ENCODE peak calls at places on chromosomes 12 and 14, in seven cellular contexts. V is IMR-90, F is right lobe of liver, S is upper lobe of left lung, P is prostate gland, D is HCT116, X is testis. N is an unnamed sample. For H3K27me3, the result is how much of the 10 kb centered on the place peaks cover.

GRCh38 chr14:91889477-91890211 is 22.3 kb upstream of the TC2N start:
- DNase-seq in V (no peak), F (peak), S (no peak), P (peak), D (no peak), X (peak), N (peak)

GRCh38 chr12:124131671-124132058 is 158.7 kb downstream of the ZNF664 start:
- DNase-seq in V (no peak), F (no peak), S (no peak), P (no peak), D (no peak), X (no peak), N (no peak)

GRCh38 chr14:61090432-61091216 is 109.6 kb downstream of the SLC38A6 start:
- DNase-seq in V (peak), F (no peak), S (no peak), P (no peak), D (no peak), X (no peak), N (no peak)

GRCh38 chr12:30930238-30931010 is 3.9 kb downstream of the TSPAN11 start:
- DNase-seq in V (no peak), F (no peak), S (no peak), P (no peak), D (no peak), X (no peak), N (no peak)

GRCh38 chr12:52992699-52993557 is 13.3 kb upstream of the EIF4B start:
- DNase-seq in V (peak), F (no peak), S (no peak), P (no peak), D (peak), X (no peak), N (no peak)

GRCh38 chr14:88682495-88683114 is 110.1 kb downstream of the EML5 start:
- DNase-seq in V (no peak), F (peak), S (no peak), P (no peak), D (no peak), X (no peak), N (no peak)

GRCh38 chr14:39175445-39176262 is 600 bp downstream of the PNN start:
- DNase-seq in V (peak), F (peak), S (peak), P (no peak), D (no peak), X (peak), N (peak)

GRCh38 chr12:75751769-75752471 is 240.5 kb upstream of the KRR1 start:
- DNase-seq in V (peak), F (no peak), S (no peak), P (no peak), D (no peak), X (no peak), N (no peak)

GRCh38 chr12:48651681-48652080 is 30.4 kb downstream of the KANSL2 start:
- DNase-seq in V (no peak), F (no peak), S (no peak), P (no peak), D (no peak), X (no peak), N (no peak)

GRCh38 chr14:25007832-25008231 is 42.1 kb downstream of the STXBP6 start:
- DNase-seq in V (no peak), F (no peak), S (no peak), P (no peak), D (no peak), X (peak), N (peak)

GRCh38 chr12:40970320-40970907 is 217.7 kb upstream of the PDZRN4 start:
- DNase-seq in V (no peak), F (no peak), S (no peak), P (no peak), D (peak), X (no peak), N (no peak)

GRCh38 chr12:50411051-50411660 is 10.5 kb downstream of the LARP4 start:
- DNase-seq in V (peak), F (peak), S (no peak), P (no peak), D (no peak), X (no peak), N (no peak)

GRCh38 chr12:66446276-66446675 is 144.0 kb downstream of the HELB start:
- DNase-seq in V (no peak), F (no peak), S (no peak), P (no peak), D (peak), X (no peak), N (no peak)

GRCh38 chr14:94686511-94687160 is 74.4 kb downstream of the SERPINA3 start:
- DNase-seq in V (no peak), F (no peak), S (no peak), P (no peak), D (no peak), X (no peak), N (no peak)

GRCh38 chr12:115869604-115870003 is 407.9 kb downstream of the MED13L start:
- DNase-seq in V (no peak), F (no peak), S (no peak), P (no peak), D (no peak), X (no peak), N (no peak)

GRCh38 chr12:39571351-39571750 is 48.3 kb downstream of the ABCD2 start:
- DNase-seq in V (no peak), F (no peak), S (no peak), P (no peak), D (no peak), X (no peak), N (no peak)

GRCh38 chr12:20096430-20096829 is 271.9 kb upstream of the PDE3A start:
- DNase-seq in V (peak), F (no peak), S (no peak), P (no peak), D (no peak), X (no peak), N (no peak)

GRCh38 chr14:34718750-34719304 is 4.4 kb upstream of the CFL2 start:
- DNase-seq in V (peak), F (no peak), S (no peak), P (no peak), D (no peak), X (no peak), N (no peak)

GRCh38 chr12:117486840-117487659 is 125.6 kb upstream of the NOS1 start:
- DNase-seq in V (no peak), F (peak), S (peak), P (no peak), D (peak), X (no peak), N (no peak)

GRCh38 chr12:98909749-98910148 is 264.7 kb downstream of the APAF1 start:
- DNase-seq in V (no peak), F (no peak), S (no peak), P (no peak), D (no peak), X (no peak), N (no peak)

GRCh38 chr12:108734200-108734906 is 3.0 kb upstream of the CORO1C start:
- DNase-seq in V (peak), F (peak), S (no peak), P (no peak), D (peak), X (no peak), N (no peak)

GRCh38 chr12:3266638-3267037 is 189.5 kb downstream of the TSPAN9 start:
- DNase-seq in V (no peak), F (no peak), S (no peak), P (no peak), D (no peak), X (no peak), N (no peak)

GRCh38 chr12:96242597-96242996 is 48.4 kb downstream of the ELK3 start:
- DNase-seq in V (no peak), F (peak), S (no peak), P (no peak), D (no peak), X (no peak), N (no peak)

GRCh38 chr14:81400202-81400678 is at the start of gene STON2:
- DNase-seq in V (no peak), F (peak), S (no peak), P (peak), D (peak), X (peak), N (no peak)

GRCh38 chr14:80956922-80957321 is 1.5 kb downstream of the TSHR start:
- DNase-seq in V (no peak), F (no peak), S (no peak), P (no peak), D (no peak), X (no peak), N (no peak)

GRCh38 chr12:96412431-96412830 is 12.2 kb upstream of the CDK17 start:
- DNase-seq in V (no peak), F (no peak), S (no peak), P (no peak), D (no peak), X (no peak), N (no peak)

GRCh38 chr14:51726166-51726899 is 74.6 kb downstream of the FRMD6 start:
- DNase-seq in V (peak), F (no peak), S (no peak), P (no peak), D (no peak), X (no peak), N (no peak)

GRCh38 chr14:61003571-61003970 is 22.5 kb downstream of the SLC38A6 start:
- DNase-seq in V (peak), F (no peak), S (no peak), P (no peak), D (no peak), X (no peak), N (no peak)

GRCh38 chr14:96888158-96888557 is 91.0 kb downstream of the VRK1 start:
- DNase-seq in V (no peak), F (no peak), S (no peak), P (no peak), D (no peak), X (no peak), N (no peak)

GRCh38 chr12:30796891-30797371 is 42.2 kb upstream of the CAPRIN2 start:
- DNase-seq in V (peak), F (no peak), S (peak), P (no peak), D (no peak), X (no peak), N (no peak)

GRCh38 chr14:83006071-83006670 is 1472.5 kb upstream of the SEL1L start:
- DNase-seq in V (no peak), F (no peak), S (no peak), P (no peak), D (no peak), X (no peak), N (no peak)

GRCh38 chr14:34593740-34594375 is 36.1 kb downstream of the SNX6 start:
- DNase-seq in V (peak), F (no peak), S (peak), P (no peak), D (no peak), X (peak), N (no peak)

GRCh38 chr12:1779783-1780182 is 40.6 kb upstream of the LRTM2 start:
- DNase-seq in V (peak), F (no peak), S (no peak), P (no peak), D (no peak), X (no peak), N (no peak)

DNA sequence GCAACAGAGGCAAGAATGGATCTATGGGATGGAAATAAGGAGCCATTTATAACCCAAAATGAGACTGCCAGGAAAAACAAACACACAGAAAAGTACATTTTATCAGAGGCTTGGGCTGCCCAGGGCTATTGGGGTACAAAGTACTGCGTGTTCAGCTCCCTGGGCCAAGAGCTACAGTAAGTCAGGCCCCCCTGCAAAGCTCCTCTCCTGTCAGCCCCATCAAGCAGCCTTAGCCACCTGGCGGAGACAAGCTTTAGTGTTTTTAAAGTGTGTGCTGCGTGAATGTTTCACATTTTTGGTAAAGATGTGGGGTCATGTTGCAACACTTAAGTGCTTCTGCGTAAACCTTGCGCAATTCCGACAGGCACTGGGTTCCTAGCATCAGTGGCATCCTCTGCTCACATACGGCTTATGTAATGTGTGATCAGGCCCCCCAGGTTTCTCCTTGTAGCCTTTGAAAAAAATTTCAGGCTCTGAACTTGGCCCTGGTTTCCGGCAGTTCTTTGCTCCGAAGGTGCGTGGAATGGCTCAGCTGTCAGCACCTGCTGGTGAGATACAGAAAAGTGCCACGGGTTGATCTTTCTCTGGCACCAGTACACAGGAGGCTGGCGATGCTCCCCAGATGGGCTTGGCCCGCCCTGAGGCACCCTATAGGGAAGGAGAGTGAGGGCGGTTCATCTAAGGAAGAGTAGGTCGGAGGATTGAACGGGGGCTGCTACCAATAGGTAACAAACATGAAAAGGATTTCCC is 198.7 kb upstream of the EEA1 start:
- DNase-seq in V (peak), F (peak), S (no peak), P (peak), D (no peak), X (peak), N (peak)
- TF ChIP-seq CTCF in V (peak), F (peak), S (peak), P (peak), D (no peak), X (peak), N (peak)

GRCh38 chr12:79690606-79691298 is at the start of gene PAWR:
- DNase-seq in V (peak), F (peak), S (peak), P (peak), D (peak), X (peak), N (peak)
- TF ChIP-seq POLR2A in V (peak), F (peak), S (peak), P (peak), D (peak), X (no peak), N (no peak)

DNA sequence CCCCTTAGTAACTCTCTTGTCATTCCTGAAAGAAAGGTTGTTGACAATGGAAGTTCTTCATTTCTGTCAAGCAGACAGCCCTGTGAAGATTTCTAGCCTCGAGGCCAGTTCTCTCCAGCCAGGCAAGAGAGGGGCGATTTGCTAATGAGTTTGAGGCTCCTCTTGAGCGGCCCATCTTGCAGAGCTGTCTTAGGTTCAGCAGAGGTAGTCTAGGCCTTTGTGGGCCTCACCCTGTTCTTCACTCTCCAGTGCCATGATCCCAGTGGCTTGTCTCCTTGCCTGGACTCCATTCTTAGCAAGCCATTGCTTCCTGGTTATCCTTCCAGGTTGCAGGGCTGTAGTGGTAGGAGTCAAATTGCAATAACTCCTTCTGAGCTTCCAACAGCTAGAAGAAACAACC is 9.7 kb downstream of the TPH2 start:
- DNase-seq in V (no peak), F (no peak), S (no peak), P (no peak), D (no peak), X (no peak), N (no peak)
- H3K27me3 ChIP-seq in V (under half), F (under half), S (under half), P (under half), D (under half), X (under half), N (under half)

GRCh38 chr14:21556378-21557083 is 23.3 kb downstream of the OR10G3 start:
- DNase-seq in V (no peak), F (no peak), S (no peak), P (no peak), D (no peak), X (no peak), N (no peak)

GRCh38 chr14:21558703-21559063 is 21.2 kb downstream of the OR10G3 start:
- DNase-seq in V (no peak), F (no peak), S (no peak), P (no peak), D (no peak), X (no peak), N (no peak)

GRCh38 chr14:21553266-21553665 is 26.6 kb downstream of the OR10G3 start:
- DNase-seq in V (no peak), F (no peak), S (no peak), P (no peak), D (no peak), X (no peak), N (no peak)

GRCh38 chr14:21557084-21557901 is 22.6 kb downstream of the OR10G3 start:
- DNase-seq in V (peak), F (peak), S (no peak), P (peak), D (peak), X (peak), N (peak)
- TF ChIP-seq CTCF in V (peak), F (peak), S (peak), P (peak), D (peak), X (peak), N (peak)

GRCh38 chr14:64196668-64197411 is 97.3 kb downstream of the ESR2 start:
- DNase-seq in V (peak), F (peak), S (peak), P (no peak), D (no peak), X (peak), N (no peak)

GRCh38 chr14:64193821-64194220 is 100.3 kb downstream of the ESR2 start:
- DNase-seq in V (no peak), F (no peak), S (no peak), P (no peak), D (no peak), X (no peak), N (no peak)

GRCh38 chr14:64196026-64196425 is 98.1 kb downstream of the ESR2 start:
- DNase-seq in V (no peak), F (no peak), S (no peak), P (no peak), D (no peak), X (no peak), N (no peak)

GRCh38 chr14:64194404-64194803 is 99.8 kb downstream of the ESR2 start:
- DNase-seq in V (no peak), F (no peak), S (no peak), P (no peak), D (no peak), X (no peak), N (no peak)

GRCh38 chr14:64195194-64195593 is 99.0 kb downstream of the ESR2 start:
- DNase-seq in V (peak), F (no peak), S (no peak), P (no peak), D (no peak), X (no peak), N (no peak)
- TF ChIP-seq POLR2A in V (no peak), F (no peak), S (no peak), P (no peak), D (no peak), X (no peak), N (no peak)